ENCODE peak calls at places on chromosomes 3 and 15, in six cellular contexts. F is Caco-2, W is SK-MEL-5, J is NCI-H69, R is ACHN, Y is A549. U is an unnamed sample.

GRCh38 chr15:93566777-93567176 is 477.8 kb upstream of the RGMA start:
- DNase-seq in J (no peak), Y (no peak), W (no peak), F (no peak), R (no peak), U (peak; percentile 4)

GRCh38 chr3:152202976-152203626 is 65.6 kb upstream of the MBNL1 start:
- DNase-seq in J (peak; percentile 0), Y (no peak), R (peak; percentile 25), W (peak; percentile 19), F (peak; percentile 11), U (no peak)

GRCh38 chr15:32029409-32029861 is 880 bp upstream of the CHRNA7 start:
- DNase-seq in Y (peak; percentile 31), R (peak; percentile 6), F (no peak), J (peak; percentile 58), W (peak; percentile 76), U (peak; percentile 58)

GRCh38 chr3:149443545-149443912 is 31.0 kb upstream of the TM4SF4 start:
- DNase-seq in R (no peak), J (peak; percentile 33), W (no peak), Y (no peak), F (no peak), U (no peak)

GRCh38 chr3:170117134-170117533 is 64.4 kb downstream of the PHC3 start:
- DNase-seq in R (peak; percentile 19), W (peak; percentile 25), Y (peak; percentile 20), J (peak; percentile 15), F (peak; percentile 19), U (peak; percentile 45)

GRCh38 chr3:118556983-118557382 is 477.7 kb downstream of the IGSF11 start:
- DNase-seq in J (no peak), F (no peak), W (no peak), Y (no peak), R (no peak), U (no peak)

GRCh38 chr3:39479701-39480414 is 12.4 kb downstream of the MOBP start:
- DNase-seq in Y (no peak), J (no peak), F (no peak), W (no peak), R (no peak), U (no peak)

GRCh38 chr15:73802336-73803105 is 49.4 kb upstream of the INSYN1 start:
- DNase-seq in R (no peak), F (no peak), J (no peak), Y (no peak), W (no peak), U (no peak)

GRCh38 chr15:59892995-59893394 is 111.1 kb upstream of the FOXB1 start:
- DNase-seq in J (no peak), F (peak; percentile 29), Y (no peak), W (peak; percentile 11), R (peak; percentile 11), U (peak; percentile 18)

GRCh38 chr3:149388001-149388435 is 10.6 kb upstream of the TM4SF1 start:
- DNase-seq in R (peak; percentile 43), Y (no peak), F (no peak), W (no peak), J (no peak), U (no peak)